ENCODE peak calls at places on chromosomes 12 and 14, in five cellular contexts. One of them, this sample, is unnamed.

GRCh38 chr12:12870454-12870853 is 20.9 kb upstream of the GPRC5A start:
- DNase-seq in progenitor cell of endocrine pancreas: no peak
- DNase-seq in activated CD4-positive, alpha-beta T cell treated with anti-CD3 and anti-CD28 coated beads for 1 hour: no peak
- DNase-seq in left ventricle myocardium inferior: no peak
- DNase-seq in ureter: no peak
- DNase-seq in this sample: no peak

GRCh38 chr14:34128665-34129064 is 177.8 kb upstream of the EGLN3 start:
- DNase-seq in left ventricle myocardium inferior: peak; percentile 70
- DNase-seq in ureter: no peak
- DNase-seq in activated CD4-positive, alpha-beta T cell treated with anti-CD3 and anti-CD28 coated beads for 1 hour: no peak
- DNase-seq in progenitor cell of endocrine pancreas: no peak
- DNase-seq in this sample: no peak

GRCh38 chr12:22700126-22700525 is 75.2 kb downstream of the ETNK1 start:
- DNase-seq in ureter: no peak
- DNase-seq in left ventricle myocardium inferior: no peak
- DNase-seq in activated CD4-positive, alpha-beta T cell treated with anti-CD3 and anti-CD28 coated beads for 1 hour: no peak
- DNase-seq in progenitor cell of endocrine pancreas: no peak
- DNase-seq in this sample: no peak

GRCh38 chr14:27995688-27996087 is 770.9 kb upstream of the FOXG1 start:
- DNase-seq in activated CD4-positive, alpha-beta T cell treated with anti-CD3 and anti-CD28 coated beads for 1 hour: no peak
- DNase-seq in left ventricle myocardium inferior: no peak
- DNase-seq in ureter: no peak
- DNase-seq in progenitor cell of endocrine pancreas: no peak
- DNase-seq in this sample: peak; percentile 98

GRCh38 chr12:50103767-50104321 is at the start of gene GPD1:
- DNase-seq in ureter: peak; percentile 71
- DNase-seq in progenitor cell of endocrine pancreas: peak; percentile 37
- DNase-seq in left ventricle myocardium inferior: peak; percentile 73
- DNase-seq in activated CD4-positive, alpha-beta T cell treated with anti-CD3 and anti-CD28 coated beads for 1 hour: no peak
- DNase-seq in this sample: peak; percentile 41

GRCh38 chr12:91958816-91959215 is 186.8 kb downstream of the BTG1 start:
- DNase-seq in left ventricle myocardium inferior: no peak
- DNase-seq in ureter: no peak
- DNase-seq in progenitor cell of endocrine pancreas: no peak
- DNase-seq in activated CD4-positive, alpha-beta T cell treated with anti-CD3 and anti-CD28 coated beads for 1 hour: no peak
- DNase-seq in this sample: no peak

GRCh38 chr12:125549836-125550235 is 484.6 kb downstream of the AACS start:
- DNase-seq in progenitor cell of endocrine pancreas: no peak
- DNase-seq in left ventricle myocardium inferior: no peak
- DNase-seq in ureter: no peak
- DNase-seq in activated CD4-positive, alpha-beta T cell treated with anti-CD3 and anti-CD28 coated beads for 1 hour: no peak
- DNase-seq in this sample: no peak

GRCh38 chr14:56180754-56181542 is 62.7 kb downstream of the PELI2 start:
- DNase-seq in progenitor cell of endocrine pancreas: no peak
- DNase-seq in activated CD4-positive, alpha-beta T cell treated with anti-CD3 and anti-CD28 coated beads for 1 hour: no peak
- DNase-seq in ureter: no peak
- DNase-seq in left ventricle myocardium inferior: no peak
- DNase-seq in this sample: no peak

GRCh38 chr12:95608252-95609033 is 57.2 kb upstream of the USP44 start:
- DNase-seq in activated CD4-positive, alpha-beta T cell treated with anti-CD3 and anti-CD28 coated beads for 1 hour: no peak
- DNase-seq in ureter: no peak
- DNase-seq in progenitor cell of endocrine pancreas: no peak
- DNase-seq in left ventricle myocardium inferior: peak; percentile 64
- DNase-seq in this sample: peak; percentile 62

GRCh38 chr14:77344597-77344996 is 23.8 kb downstream of the GSTZ1 start:
- DNase-seq in progenitor cell of endocrine pancreas: no peak
- DNase-seq in left ventricle myocardium inferior: no peak
- DNase-seq in ureter: no peak
- DNase-seq in activated CD4-positive, alpha-beta T cell treated with anti-CD3 and anti-CD28 coated beads for 1 hour: no peak
- DNase-seq in this sample: no peak

GRCh38 chr12:57782608-57783465 is at the start of gene TSFM:
- DNase-seq in progenitor cell of endocrine pancreas: peak; percentile 93
- DNase-seq in ureter: peak; percentile 96
- DNase-seq in left ventricle myocardium inferior: peak; percentile 98
- DNase-seq in activated CD4-positive, alpha-beta T cell treated with anti-CD3 and anti-CD28 coated beads for 1 hour: peak; percentile 93
- DNase-seq in this sample: peak; percentile 95